ENCODE peak calls at places on chromosomes 16 and 17, in six cellular contexts. One of them, this sample, is unnamed.

GRCh38 chr16:69523571-69523970 is 42.2 kb upstream of the NFAT5 start:
- DNase-seq in mesendoderm: no peak
- DNase-seq in H1: no peak
- DNase-seq in H9: no peak
- DNase-seq in IMR-90: no peak
- DNase-seq in mesenchymal stem cell: no peak
- DNase-seq in this sample: no peak

GRCh38 chr17:35932576-35932975 is 2.0 kb upstream of the RDM1 start:
- DNase-seq in H9: no peak
- DNase-seq in H1: no peak
- DNase-seq in mesenchymal stem cell: no peak
- DNase-seq in IMR-90: no peak
- DNase-seq in mesendoderm: no peak
- DNase-seq in this sample: no peak

GRCh38 chr16:58107228-58107627 is 22.0 kb downstream of the CFAP20 start:
- DNase-seq in H9: no peak
- DNase-seq in IMR-90: no peak
- DNase-seq in mesendoderm: peak
- DNase-seq in mesenchymal stem cell: no peak
- DNase-seq in H1: no peak
- DNase-seq in this sample: no peak

GRCh38 chr17:78105101-78105500 is 23.5 kb downstream of the TMC6 start:
- DNase-seq in H1: no peak
- DNase-seq in IMR-90: no peak
- DNase-seq in mesenchymal stem cell: no peak
- DNase-seq in H9: no peak
- DNase-seq in mesendoderm: no peak
- DNase-seq in this sample: no peak

GRCh38 chr17:28727727-28728363 is 743 bp upstream of the NEK8 start:
- DNase-seq in H9: peak
- DNase-seq in mesendoderm: peak
- DNase-seq in H1: no peak
- DNase-seq in mesenchymal stem cell: peak
- DNase-seq in IMR-90: peak
- DNase-seq in this sample: peak

GRCh38 chr16:48413291-48413690 is 28.1 kb upstream of the SIAH1 start:
- DNase-seq in H9: no peak
- DNase-seq in IMR-90: no peak
- DNase-seq in mesendoderm: no peak
- DNase-seq in H1: no peak
- DNase-seq in mesenchymal stem cell: no peak
- DNase-seq in this sample: no peak

GRCh38 chr16:58456193-58456592 is 43.8 kb upstream of the NDRG4 start:
- DNase-seq in mesendoderm: no peak
- DNase-seq in mesenchymal stem cell: no peak
- DNase-seq in H9: no peak
- DNase-seq in H1: no peak
- DNase-seq in IMR-90: no peak
- DNase-seq in this sample: no peak

GRCh38 chr17:49013311-49014205 is 16.4 kb downstream of the IGF2BP1 start:
- DNase-seq in H9: peak
- DNase-seq in IMR-90: no peak
- DNase-seq in mesenchymal stem cell: peak
- DNase-seq in H1: peak
- DNase-seq in mesendoderm: peak
- DNase-seq in this sample: peak

GRCh38 chr17:80631142-80632045 is 86.8 kb downstream of the RPTOR start:
- DNase-seq in mesendoderm: no peak
- DNase-seq in mesenchymal stem cell: no peak
- DNase-seq in H1: no peak
- DNase-seq in IMR-90: no peak
- DNase-seq in H9: no peak
- DNase-seq in this sample: no peak

GRCh38 chr17:74599531-74599939 is 7.5 kb upstream of the CD300LD start:
- DNase-seq in H1: no peak
- DNase-seq in IMR-90: no peak
- DNase-seq in H9: no peak
- DNase-seq in mesendoderm: no peak
- DNase-seq in mesenchymal stem cell: no peak
- DNase-seq in this sample: no peak

GRCh38 chr16:53651357-53651756 is 52.3 kb downstream of the RPGRIP1L start:
- DNase-seq in mesendoderm: peak
- DNase-seq in H9: peak
- DNase-seq in IMR-90: no peak
- DNase-seq in H1: peak
- DNase-seq in mesenchymal stem cell: no peak
- DNase-seq in this sample: no peak

GRCh38 chr16:22264786-22265185 is 32.4 kb upstream of the POLR3E start:
- DNase-seq in H1: no peak
- DNase-seq in mesendoderm: no peak
- DNase-seq in H9: no peak
- DNase-seq in IMR-90: no peak
- DNase-seq in mesenchymal stem cell: no peak
- DNase-seq in this sample: no peak

GRCh38 chr17:64081802-64082799 is 47.8 kb downstream of the ERN1 start:
- DNase-seq in IMR-90: peak
- DNase-seq in H1: no peak
- DNase-seq in H9: no peak
- DNase-seq in mesendoderm: peak
- DNase-seq in mesenchymal stem cell: peak
- DNase-seq in this sample: no peak

GRCh38 chr17:56505154-56505756 is 88.2 kb upstream of the NOG start:
- DNase-seq in H1: no peak
- DNase-seq in mesenchymal stem cell: no peak
- DNase-seq in mesendoderm: no peak
- DNase-seq in H9: no peak
- DNase-seq in IMR-90: no peak
- DNase-seq in this sample: no peak

GRCh38 chr16:11201498-11202259 is 54.3 kb downstream of the SOCS1 start:
- DNase-seq in H9: peak
- DNase-seq in mesenchymal stem cell: peak
- DNase-seq in H1: peak
- DNase-seq in mesendoderm: peak
- DNase-seq in IMR-90: peak
- DNase-seq in this sample: no peak

GRCh38 chr17:12021604-12022003 is 927 bp downstream of the MAP2K4 start:
- DNase-seq in mesenchymal stem cell: no peak
- DNase-seq in H1: no peak
- DNase-seq in IMR-90: no peak
- DNase-seq in mesendoderm: no peak
- DNase-seq in H9: no peak
- DNase-seq in this sample: no peak

GRCh38 chr16:11253009-11253994 is 2.7 kb downstream of the SOCS1 start:
- DNase-seq in H1: no peak
- DNase-seq in mesenchymal stem cell: peak
- DNase-seq in IMR-90: peak
- DNase-seq in H9: no peak
- DNase-seq in mesendoderm: no peak
- DNase-seq in this sample: no peak

GRCh38 chr17:61250335-61250890 is 149.2 kb upstream of the TBX2 start:
- DNase-seq in mesendoderm: no peak
- DNase-seq in mesenchymal stem cell: peak
- DNase-seq in H1: no peak
- DNase-seq in IMR-90: peak
- DNase-seq in H9: no peak
- DNase-seq in this sample: no peak

GRCh38 chr17:57853695-57854094 is 3.9 kb upstream of the MRPS23 start:
- DNase-seq in mesenchymal stem cell: no peak
- DNase-seq in H1: no peak
- DNase-seq in H9: no peak
- DNase-seq in mesendoderm: no peak
- DNase-seq in IMR-90: no peak
- DNase-seq in this sample: no peak

GRCh38 chr16:56481468-56482112 is 30.2 kb downstream of the OGFOD1 start:
- DNase-seq in mesenchymal stem cell: no peak
- DNase-seq in mesendoderm: no peak
- DNase-seq in H9: no peak
- DNase-seq in IMR-90: peak
- DNase-seq in H1: no peak
- DNase-seq in this sample: no peak

GRCh38 chr17:68763551-68763950 is 162.4 kb upstream of the FAM20A start:
- DNase-seq in mesendoderm: no peak
- DNase-seq in mesenchymal stem cell: peak
- DNase-seq in H9: no peak
- DNase-seq in H1: no peak
- DNase-seq in IMR-90: peak
- DNase-seq in this sample: no peak

GRCh38 chr17:82611140-82612058 is 36.8 kb downstream of the WDR45B start:
- DNase-seq in H9: no peak
- DNase-seq in H1: no peak
- DNase-seq in IMR-90: peak
- DNase-seq in mesenchymal stem cell: peak
- DNase-seq in mesendoderm: no peak
- DNase-seq in this sample: no peak

GRCh38 chr16:57444711-57445110 is 2.5 kb downstream of the CIAPIN1 start:
- DNase-seq in H1: no peak
- DNase-seq in mesendoderm: no peak
- DNase-seq in IMR-90: peak
- DNase-seq in H9: no peak
- DNase-seq in mesenchymal stem cell: peak
- DNase-seq in this sample: no peak

GRCh38 chr16:1571012-1571671 is 37.7 kb downstream of the TMEM204 start:
- DNase-seq in mesenchymal stem cell: no peak
- DNase-seq in IMR-90: no peak
- DNase-seq in mesendoderm: no peak
- DNase-seq in H1: no peak
- DNase-seq in H9: no peak
- DNase-seq in this sample: no peak

GRCh38 chr16:47731252-47731651 is 270.1 kb downstream of the PHKB start:
- DNase-seq in H9: no peak
- DNase-seq in H1: no peak
- DNase-seq in IMR-90: peak
- DNase-seq in mesendoderm: no peak
- DNase-seq in mesenchymal stem cell: peak
- DNase-seq in this sample: no peak

GRCh38 chr17:47929218-47930000 is 12.0 kb upstream of the PNPO start:
- DNase-seq in mesendoderm: no peak
- DNase-seq in H1: no peak
- DNase-seq in mesenchymal stem cell: no peak
- DNase-seq in H9: no peak
- DNase-seq in IMR-90: no peak
- DNase-seq in this sample: no peak
- H4K8ac ChIP-seq in mesendoderm: no peak
- H4K8ac ChIP-seq in H1: no peak
- H4K8ac ChIP-seq in mesenchymal stem cell: no peak
- H4K8ac ChIP-seq in H9: no peak
- H4K8ac ChIP-seq in IMR-90: no peak
- H4K8ac ChIP-seq in this sample: no peak

DNA sequence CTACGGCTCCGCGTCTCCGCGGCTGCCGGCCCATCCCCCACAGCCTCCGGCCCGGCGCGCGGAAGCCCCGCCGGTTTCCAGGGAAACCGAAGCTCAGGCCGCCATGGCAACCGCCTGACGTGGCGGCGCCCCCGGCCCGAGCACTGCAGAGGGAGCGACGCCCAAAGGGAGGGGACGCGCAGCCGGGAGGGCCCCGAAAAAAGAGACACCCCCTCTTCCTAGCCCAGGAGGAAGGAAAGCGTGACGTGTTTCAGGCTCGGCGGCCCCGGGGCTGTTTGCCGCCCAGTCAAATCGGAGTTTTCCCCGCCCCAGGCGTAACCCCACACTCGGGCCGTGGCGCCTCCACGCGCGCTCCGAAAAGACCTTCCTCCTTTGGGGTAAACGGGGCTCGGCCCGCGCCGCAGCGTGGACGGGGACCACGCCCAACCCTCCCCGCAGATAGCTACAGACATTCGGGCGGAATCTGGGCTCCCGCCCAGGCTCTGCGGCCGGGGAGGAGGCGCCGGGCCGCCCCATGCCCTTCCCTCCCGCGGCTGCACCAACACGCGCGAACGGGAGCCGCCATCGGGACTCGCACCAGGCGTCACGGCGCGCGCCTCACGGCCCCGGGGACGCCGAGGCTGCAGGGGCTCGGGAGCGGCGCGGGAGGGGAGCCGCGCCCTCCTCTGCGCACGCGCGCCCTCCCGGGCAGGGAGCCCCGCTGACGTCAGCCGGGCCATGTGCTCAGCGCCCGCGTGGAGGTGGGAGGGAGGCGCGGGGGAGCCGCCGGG is 7.5 kb downstream of the MNT start:
- DNase-seq in H9: peak
- DNase-seq in H1: no peak
- DNase-seq in mesenchymal stem cell: peak
- DNase-seq in mesendoderm: peak
- DNase-seq in IMR-90: peak
- DNase-seq in this sample: peak
- H3K18ac ChIP-seq in H9: peak
- H3K18ac ChIP-seq in H1: peak
- H3K18ac ChIP-seq in mesenchymal stem cell: peak
- H3K18ac ChIP-seq in mesendoderm: peak
- H3K18ac ChIP-seq in IMR-90: peak
- H3K18ac ChIP-seq in this sample: peak

GRCh38 chr16:3282103-3282746 is 1.1 kb upstream of the ZNF263 start:
- DNase-seq in H9: peak
- DNase-seq in H1: no peak
- DNase-seq in mesendoderm: peak
- DNase-seq in mesenchymal stem cell: peak
- DNase-seq in IMR-90: peak
- DNase-seq in this sample: no peak

GRCh38 chr16:3281222-3281621 is 2.1 kb upstream of the ZNF263 start:
- DNase-seq in IMR-90: no peak
- DNase-seq in H1: no peak
- DNase-seq in mesendoderm: no peak
- DNase-seq in mesenchymal stem cell: no peak
- DNase-seq in H9: no peak
- DNase-seq in this sample: no peak

GRCh38 chr16:3285131-3285530 is 1.8 kb downstream of the ZNF263 start:
- DNase-seq in H9: no peak
- DNase-seq in IMR-90: no peak
- DNase-seq in mesenchymal stem cell: no peak
- DNase-seq in mesendoderm: peak
- DNase-seq in H1: no peak
- DNase-seq in this sample: no peak

GRCh38 chr16:3283525-3284447 is 495 bp downstream of the ZNF263 start:
- DNase-seq in mesenchymal stem cell: peak
- DNase-seq in H1: no peak
- DNase-seq in IMR-90: no peak
- DNase-seq in mesendoderm: peak
- DNase-seq in H9: no peak
- DNase-seq in this sample: no peak

GRCh38 chr16:3282747-3283524 is at the start of gene ZNF263:
- DNase-seq in H9: peak
- DNase-seq in H1: peak
- DNase-seq in mesendoderm: peak
- DNase-seq in IMR-90: peak
- DNase-seq in mesenchymal stem cell: peak
- DNase-seq in this sample: peak
- H2AK5ac ChIP-seq in H9: no peak
- H2AK5ac ChIP-seq in H1: no peak
- H2AK5ac ChIP-seq in mesendoderm: no peak
- H2AK5ac ChIP-seq in IMR-90: peak
- H2AK5ac ChIP-seq in mesenchymal stem cell: no peak
- H2AK5ac ChIP-seq in this sample: peak

DNA sequence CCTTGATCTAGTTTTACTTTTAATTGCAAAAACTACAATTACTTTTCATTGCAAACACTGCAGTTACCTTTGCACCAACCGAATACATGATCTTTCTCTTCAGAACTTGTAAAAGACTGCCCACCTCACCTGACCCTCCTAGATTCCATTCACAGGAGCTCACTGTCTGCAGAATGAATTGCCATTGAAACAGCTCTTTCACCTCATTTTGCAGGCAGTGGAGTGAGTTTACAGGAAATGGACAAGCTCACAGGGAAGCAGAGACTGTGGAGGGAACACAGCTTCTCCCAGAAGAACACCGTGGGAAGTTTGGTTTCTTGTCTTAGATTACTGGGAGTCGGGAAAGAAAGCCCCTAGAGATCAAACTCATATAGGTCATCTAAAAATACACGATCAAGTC is 439.7 kb upstream of the RBFOX1 start:
- DNase-seq in mesendoderm: peak
- DNase-seq in H1: no peak
- DNase-seq in H9: no peak
- DNase-seq in mesenchymal stem cell: no peak
- DNase-seq in IMR-90: no peak
- DNase-seq in this sample: no peak
- H4K8ac ChIP-seq in mesendoderm: no peak
- H4K8ac ChIP-seq in H1: no peak
- H4K8ac ChIP-seq in H9: no peak
- H4K8ac ChIP-seq in mesenchymal stem cell: no peak
- H4K8ac ChIP-seq in IMR-90: no peak
- H4K8ac ChIP-seq in this sample: no peak